ENCODE peak calls at places on chromosomes 4 and X, in nine cellular contexts. I is HCT116, J is neural progenitor cell, M is GM23338, K is GM23248, X is MM.1S, Q is PC-3, W is hepatocyte, U is SK-N-SH. B is an unnamed sample.

GRCh38 chr4:119585771-119586170 is 42.8 kb downstream of the PDE5A start:
- DNase-seq in I (no peak), J (no peak), M (no peak), K (peak), X (no peak), Q (peak), W (no peak), U (no peak), B (no peak)

GRCh38 chr4:54526560-54526959 is 131.2 kb upstream of the KIT start:
- DNase-seq in I (no peak), J (no peak), M (no peak), K (no peak), X (no peak), Q (no peak), W (no peak), U (no peak), B (no peak)

GRCh38 chrX:152817082-152817744 is 13.3 kb downstream of the CETN2 start:
- DNase-seq in I (no peak), J (peak), M (peak), K (peak), X (no peak), Q (peak), W (peak), U (peak), B (peak)

GRCh38 chr4:1752284-1753041 is 31.1 kb downstream of the TACC3 start:
- DNase-seq in I (no peak), J (no peak), M (peak), K (no peak), X (no peak), Q (no peak), W (no peak), U (no peak), B (no peak)

GRCh38 chr4:156237192-156237591 is 283.5 kb upstream of the CTSO start:
- DNase-seq in I (no peak), J (no peak), M (peak), K (no peak), X (no peak), Q (no peak), W (no peak), U (no peak), B (no peak)

GRCh38 chr4:71027611-71028010 is 34.2 kb downstream of the DCK start:
- DNase-seq in I (no peak), J (no peak), M (no peak), K (no peak), X (no peak), Q (no peak), W (no peak), U (no peak), B (no peak)

GRCh38 chr4:15147709-15148651 is 145.7 kb downstream of the CPEB2 start:
- DNase-seq in I (no peak), J (no peak), M (no peak), K (peak), X (no peak), Q (no peak), W (no peak), U (no peak), B (no peak)

GRCh38 chr4:145098675-145099037 is 545 bp downstream of the ABCE1 start:
- DNase-seq in I (peak), J (no peak), M (no peak), K (peak), X (peak), Q (peak), W (peak), U (peak), B (no peak)

GRCh38 chrX:47311857-47312774 is 58.3 kb upstream of the ZNF157 start:
- DNase-seq in I (peak), J (peak), M (peak), K (peak), X (no peak), Q (peak), W (peak), U (peak), B (peak)

GRCh38 chr4:155675709-155676429 is 9.2 kb downstream of the GUCY1A1 start:
- DNase-seq in I (no peak), J (peak), M (no peak), K (no peak), X (peak), Q (peak), W (no peak), U (no peak), B (no peak)

GRCh38 chrX:15675490-15675921 is 10.9 kb upstream of the CLTRN start:
- DNase-seq in I (peak), J (peak), M (peak), K (peak), X (peak), Q (peak), W (peak), U (peak), B (peak)

GRCh38 chrX:11352296-11352741 is 59.1 kb downstream of the AMELX start:
- DNase-seq in I (no peak), J (no peak), M (no peak), K (no peak), X (no peak), Q (peak), W (no peak), U (no peak), B (no peak)

GRCh38 chrX:31658360-31658759 is 586.5 kb upstream of the FTHL17 start:
- DNase-seq in I (no peak), J (no peak), M (peak), K (peak), X (peak), Q (peak), W (peak), U (peak), B (peak)

GRCh38 chr4:5888222-5888701 is 4.6 kb downstream of the CRMP1 start:
- DNase-seq in I (no peak), J (peak), M (peak), K (no peak), X (no peak), Q (no peak), W (peak), U (peak), B (no peak)

GRCh38 chr4:88616275-88616996 is 24.2 kb downstream of the HERC3 start:
- DNase-seq in I (no peak), J (no peak), M (no peak), K (peak), X (no peak), Q (peak), W (no peak), U (no peak), B (no peak)

GRCh38 chrX:45505214-45505613 is 304.5 kb upstream of the DIPK2B start:
- DNase-seq in I (no peak), J (no peak), M (no peak), K (peak), X (no peak), Q (peak), W (no peak), U (no peak), B (no peak)

GRCh38 chr4:6245246-6246169 is 24.1 kb upstream of the WFS1 start:
- DNase-seq in I (no peak), J (peak), M (peak), K (no peak), X (no peak), Q (no peak), W (peak), U (peak), B (no peak)

GRCh38 chrX:13087322-13088154 is 43.1 kb upstream of the FAM9C start:
- DNase-seq in I (no peak), J (no peak), M (no peak), K (no peak), X (peak), Q (peak), W (no peak), U (no peak), B (peak)

GRCh38 chr4:2141022-2141761 is 82.1 kb downstream of the NAT8L start:
- DNase-seq in I (no peak), J (no peak), M (no peak), K (no peak), X (peak), Q (no peak), W (no peak), U (no peak), B (no peak)

GRCh38 chrX:78712381-78712780 is 35.1 kb upstream of the LPAR4 start:
- DNase-seq in I (no peak), J (no peak), M (no peak), K (no peak), X (no peak), Q (no peak), W (no peak), U (no peak), B (no peak)

GRCh38 chr4:3374011-3374645 is 67.6 kb upstream of the HGFAC start:
- DNase-seq in I (no peak), J (no peak), M (no peak), K (no peak), X (no peak), Q (no peak), W (peak), U (no peak), B (no peak)

GRCh38 chrX:24870143-24870542 is 145.6 kb downstream of the ARX start:
- DNase-seq in I (no peak), J (no peak), M (no peak), K (peak), X (no peak), Q (peak), W (peak), U (no peak), B (no peak)

DNA sequence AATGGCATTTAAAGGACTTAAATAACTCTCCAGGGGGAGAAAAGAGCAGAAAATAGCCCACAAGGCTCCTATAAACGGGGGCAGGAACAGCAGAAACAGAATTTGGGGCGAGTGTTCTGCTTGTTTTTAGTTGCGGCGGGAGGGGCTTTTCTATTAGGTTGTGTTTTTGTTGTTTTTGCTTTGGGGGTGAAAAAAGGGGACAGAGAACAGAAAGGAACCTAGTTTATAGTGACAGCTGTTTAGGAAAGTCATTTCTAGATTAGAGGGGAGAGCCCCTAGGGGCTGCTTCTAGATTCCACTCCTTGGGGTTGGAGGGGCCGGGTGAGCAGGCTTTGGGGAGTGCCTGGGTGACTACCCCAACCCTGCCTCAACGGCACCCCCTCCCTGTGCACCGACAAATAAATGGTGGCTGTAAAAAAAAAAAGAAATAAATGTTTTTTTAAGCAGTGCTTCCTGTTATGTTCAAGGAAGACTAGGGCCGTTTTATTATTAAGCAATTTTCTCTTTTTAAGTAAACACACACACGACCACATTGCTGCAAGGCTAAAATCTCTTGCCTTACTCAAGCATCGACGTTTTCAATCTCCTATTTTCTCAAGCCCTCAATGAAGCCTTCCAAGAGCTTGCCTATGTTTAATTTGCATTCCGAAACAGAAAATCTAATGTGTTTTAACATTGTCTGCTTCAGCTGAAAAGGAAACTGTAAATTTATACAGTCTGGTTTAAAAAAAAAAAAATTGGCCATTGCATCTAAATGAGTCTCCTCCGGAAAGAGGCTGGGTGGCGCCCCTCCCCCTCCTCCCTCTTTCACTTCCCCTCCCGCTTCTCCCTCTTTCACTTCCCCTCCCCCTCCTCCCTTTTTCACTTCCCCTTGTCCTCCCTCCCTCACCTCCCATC is 123.3 kb upstream of the TBL1X start:
- DNase-seq in I (no peak), J (peak), M (peak), K (peak), X (peak), Q (peak), W (peak), U (peak), B (peak)
- TF ChIP-seq EZH2phosphoT487 in I (no peak), J (no peak), M (no peak), K (no peak), X (no peak), Q (no peak), W (no peak), U (no peak), B (no peak)

GRCh38 chr4:36502350-36502749 is 220.9 kb downstream of the DTHD1 start:
- DNase-seq in I (no peak), J (no peak), M (no peak), K (no peak), X (no peak), Q (peak), W (no peak), U (no peak), B (no peak)
- TF ChIP-seq EZH2phosphoT487 in I (no peak), J (no peak), M (no peak), K (no peak), X (no peak), Q (no peak), W (no peak), U (no peak), B (no peak)

GRCh38 chr4:147334478-147334877 is 146.4 kb upstream of the EDNRA start:
- DNase-seq in I (no peak), J (no peak), M (no peak), K (peak), X (no peak), Q (peak), W (peak), U (no peak), B (no peak)

GRCh38 chr4:147335183-147335582 is 145.7 kb upstream of the EDNRA start:
- DNase-seq in I (no peak), J (no peak), M (no peak), K (no peak), X (no peak), Q (no peak), W (no peak), U (no peak), B (no peak)

GRCh38 chr4:147339116-147339515 is 141.8 kb upstream of the EDNRA start:
- DNase-seq in I (no peak), J (no peak), M (no peak), K (no peak), X (no peak), Q (no peak), W (no peak), U (no peak), B (no peak)

GRCh38 chr4:147340111-147340510 is 140.8 kb upstream of the EDNRA start:
- DNase-seq in I (peak), J (no peak), M (no peak), K (peak), X (no peak), Q (peak), W (no peak), U (no peak), B (no peak)

GRCh38 chr4:147336252-147336651 is 144.6 kb upstream of the EDNRA start:
- DNase-seq in I (no peak), J (no peak), M (no peak), K (peak), X (no peak), Q (no peak), W (no peak), U (no peak), B (no peak)
- TF ChIP-seq EZH2phosphoT487 in I (no peak), J (no peak), M (no peak), K (no peak), X (no peak), Q (no peak), W (no peak), U (no peak), B (no peak)

GRCh38 chrX:68424719-68425118 is 8.6 kb downstream of the OPHN1 start:
- DNase-seq in I (no peak), J (no peak), M (no peak), K (no peak), X (no peak), Q (no peak), W (no peak), U (no peak), B (no peak)
- TF ChIP-seq EZH2phosphoT487 in I (no peak), J (no peak), M (no peak), K (no peak), X (no peak), Q (no peak), W (no peak), U (no peak), B (no peak)

DNA sequence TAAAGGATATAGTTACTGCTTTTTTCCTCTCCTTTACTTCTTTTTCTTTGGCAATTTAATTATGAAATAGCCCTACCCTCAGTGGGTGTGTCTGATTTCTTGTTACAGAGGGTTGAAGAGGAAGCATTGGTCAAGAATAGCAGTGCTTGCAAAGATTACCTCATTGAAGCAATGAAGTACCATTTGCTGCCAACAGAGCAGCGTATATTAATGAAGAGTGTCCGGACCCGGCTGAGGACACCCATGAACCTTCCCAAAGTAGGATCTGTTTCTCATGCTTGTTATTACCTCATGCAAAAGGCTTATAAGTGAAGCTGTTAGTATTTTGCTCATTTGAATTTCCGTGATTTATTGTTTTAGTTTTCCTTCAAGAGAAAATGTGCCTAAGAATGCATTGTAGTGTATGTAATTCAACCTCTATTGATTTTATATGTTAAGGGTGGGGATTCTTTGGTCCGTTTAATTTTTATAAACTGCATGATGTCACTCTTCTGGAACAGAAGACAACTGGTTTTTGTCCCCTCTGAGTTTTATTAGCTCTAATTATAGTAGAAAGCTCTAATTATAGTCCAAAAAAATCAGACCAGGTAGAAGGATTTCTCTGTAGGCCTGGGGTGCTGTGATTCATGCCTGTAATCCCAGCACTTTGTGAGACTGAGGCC is 27.9 kb upstream of the MSMO1 start:
- DNase-seq in I (no peak), J (no peak), M (peak), K (no peak), X (no peak), Q (no peak), W (no peak), U (no peak), B (no peak)
- TF ChIP-seq EZH2phosphoT487 in I (no peak), J (no peak), M (no peak), K (no peak), X (no peak), Q (no peak), W (no peak), U (no peak), B (no peak)

GRCh38 chr4:21882050-21882839 is 66.3 kb downstream of the KCNIP4 start:
- DNase-seq in I (no peak), J (no peak), M (no peak), K (peak), X (peak), Q (peak), W (no peak), U (no peak), B (no peak)

GRCh38 chr4:21887481-21887880 is 61.1 kb downstream of the KCNIP4 start:
- DNase-seq in I (no peak), J (no peak), M (no peak), K (peak), X (no peak), Q (no peak), W (no peak), U (no peak), B (no peak)

GRCh38 chr4:21885770-21886169 is 62.8 kb downstream of the KCNIP4 start:
- DNase-seq in I (no peak), J (no peak), M (no peak), K (peak), X (no peak), Q (no peak), W (no peak), U (no peak), B (no peak)

GRCh38 chr4:21884615-21885014 is 64.0 kb downstream of the KCNIP4 start:
- DNase-seq in I (no peak), J (no peak), M (no peak), K (peak), X (no peak), Q (no peak), W (no peak), U (no peak), B (no peak)

GRCh38 chr4:21885241-21885640 is 63.3 kb downstream of the KCNIP4 start:
- DNase-seq in I (no peak), J (no peak), M (no peak), K (peak), X (no peak), Q (peak), W (no peak), U (no peak), B (no peak)
- TF ChIP-seq EZH2phosphoT487 in I (no peak), J (no peak), M (no peak), K (no peak), X (no peak), Q (no peak), W (no peak), U (no peak), B (no peak)

GRCh38 chrX:17692709-17693346 is 44.5 kb upstream of the SCML1 start:
- DNase-seq in I (no peak), J (peak), M (peak), K (peak), X (no peak), Q (peak), W (no peak), U (no peak), B (no peak)

GRCh38 chrX:17700976-17701375 is 36.3 kb upstream of the SCML1 start:
- DNase-seq in I (no peak), J (no peak), M (no peak), K (no peak), X (no peak), Q (peak), W (no peak), U (no peak), B (no peak)

DNA sequence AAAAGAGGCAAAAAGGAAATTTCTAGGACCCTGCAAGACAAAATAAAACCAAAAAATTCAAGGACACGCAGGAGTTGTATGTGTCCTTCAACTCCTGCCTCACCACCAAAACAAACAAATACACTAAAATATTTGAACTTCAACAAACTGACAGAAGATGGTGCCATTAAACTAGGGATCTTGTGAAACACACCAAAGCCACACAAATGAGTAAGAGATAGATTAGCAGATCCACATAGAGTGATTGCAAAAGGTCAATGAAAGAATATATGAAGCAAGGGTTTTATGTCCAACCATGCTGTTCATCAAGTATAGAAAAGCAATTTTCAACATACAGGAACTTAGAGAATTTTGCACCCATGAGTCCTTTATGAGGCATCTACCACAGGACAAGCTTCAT is 40.1 kb upstream of the SCML1 start:
- DNase-seq in I (no peak), J (no peak), M (no peak), K (peak), X (peak), Q (peak), W (no peak), U (no peak), B (no peak)
- TF ChIP-seq EZH2phosphoT487 in I (no peak), J (no peak), M (no peak), K (no peak), X (no peak), Q (no peak), W (no peak), U (no peak), B (no peak)

GRCh38 chrX:8815460-8816065 is 14.4 kb upstream of the FAM9A start:
- DNase-seq in I (peak), J (peak), M (peak), K (peak), X (peak), Q (peak), W (peak), U (peak), B (peak)
- TF ChIP-seq EZH2phosphoT487 in I (no peak), J (no peak), M (no peak), K (no peak), X (no peak), Q (no peak), W (no peak), U (no peak), B (no peak)

GRCh38 chr4:37725718-37726117 is 39.5 kb upstream of the RELL1 start:
- DNase-seq in I (no peak), J (no peak), M (no peak), K (no peak), X (no peak), Q (no peak), W (no peak), U (no peak), B (no peak)

GRCh38 chr4:37728064-37728463 is 41.9 kb upstream of the RELL1 start:
- DNase-seq in I (no peak), J (no peak), M (no peak), K (no peak), X (peak), Q (no peak), W (no peak), U (no peak), B (peak)

GRCh38 chr4:37727635-37728034 is 41.5 kb upstream of the RELL1 start:
- DNase-seq in I (no peak), J (no peak), M (no peak), K (no peak), X (no peak), Q (no peak), W (no peak), U (no peak), B (no peak)

GRCh38 chr4:37729649-37730004 is 43.5 kb upstream of the RELL1 start:
- DNase-seq in I (no peak), J (no peak), M (no peak), K (no peak), X (no peak), Q (no peak), W (no peak), U (no peak), B (no peak)

GRCh38 chr4:37726666-37727065 is 40.5 kb upstream of the RELL1 start:
- DNase-seq in I (no peak), J (no peak), M (no peak), K (peak), X (no peak), Q (no peak), W (no peak), U (no peak), B (no peak)
- TF ChIP-seq EZH2phosphoT487 in I (no peak), J (no peak), M (no peak), K (no peak), X (no peak), Q (no peak), W (no peak), U (no peak), B (no peak)

B was measured in OCI-LY7.